ENCODE peak calls at places on chromosome 1, in six cellular contexts. One of them, this sample, is unnamed.

GRCh38 chr1:166379447-166379846 is 212.6 kb upstream of the FAM78B start:
- DNase-seq in T1000: no peak
- DNase-seq in DND-41: no peak
- DNase-seq in prostate gland: no peak
- DNase-seq in Karpas-422: no peak
- DNase-seq in renal cortical epithelial cell: no peak
- DNase-seq in this sample: no peak

GRCh38 chr1:34162852-34163766 is 1.9 kb downstream of the CSMD2 start:
- DNase-seq in T1000: peak
- DNase-seq in DND-41: no peak
- DNase-seq in prostate gland: peak
- DNase-seq in Karpas-422: peak
- DNase-seq in renal cortical epithelial cell: peak
- DNase-seq in this sample: peak

GRCh38 chr1:87404306-87404705 is 75.6 kb downstream of the LMO4 start:
- DNase-seq in T1000: no peak
- DNase-seq in DND-41: peak
- DNase-seq in prostate gland: no peak
- DNase-seq in Karpas-422: no peak
- DNase-seq in renal cortical epithelial cell: no peak
- DNase-seq in this sample: no peak

GRCh38 chr1:57215175-57215574 is 208.7 kb downstream of the DAB1 start:
- DNase-seq in T1000: no peak
- DNase-seq in DND-41: no peak
- DNase-seq in prostate gland: no peak
- DNase-seq in Karpas-422: no peak
- DNase-seq in renal cortical epithelial cell: no peak
- DNase-seq in this sample: no peak

GRCh38 chr1:26889580-26890466 is at the start of gene GPN2:
- DNase-seq in T1000: peak
- DNase-seq in DND-41: peak
- DNase-seq in prostate gland: peak
- DNase-seq in Karpas-422: peak
- DNase-seq in renal cortical epithelial cell: peak
- DNase-seq in this sample: peak

GRCh38 chr1:171814692-171815091 is 26.6 kb upstream of the DNM3 start:
- DNase-seq in T1000: no peak
- DNase-seq in DND-41: no peak
- DNase-seq in prostate gland: no peak
- DNase-seq in Karpas-422: no peak
- DNase-seq in renal cortical epithelial cell: peak
- DNase-seq in this sample: no peak

GRCh38 chr1:172537827-172538391 is 5.0 kb downstream of the SUCO start:
- DNase-seq in T1000: no peak
- DNase-seq in DND-41: no peak
- DNase-seq in prostate gland: no peak
- DNase-seq in Karpas-422: no peak
- DNase-seq in renal cortical epithelial cell: peak
- DNase-seq in this sample: no peak

GRCh38 chr1:220484135-220484534 is 43.8 kb upstream of the MARK1 start:
- DNase-seq in T1000: no peak
- DNase-seq in DND-41: no peak
- DNase-seq in prostate gland: no peak
- DNase-seq in Karpas-422: no peak
- DNase-seq in renal cortical epithelial cell: no peak
- DNase-seq in this sample: no peak

GRCh38 chr1:151898519-151898991 is 10.8 kb downstream of the THEM4 start:
- DNase-seq in T1000: no peak
- DNase-seq in DND-41: peak
- DNase-seq in prostate gland: no peak
- DNase-seq in Karpas-422: no peak
- DNase-seq in renal cortical epithelial cell: peak
- DNase-seq in this sample: no peak

This sample was measured in NCI-H226.